ENCODE peak calls at places on chromosomes 6 and 20, in nine cellular contexts. S is HepG2, X is pancreas, E is heart left ventricle, U is adrenal gland, G is psoas muscle, N is aorta, O is tibial artery, V is neural progenitor cell. H is an unnamed sample.

GRCh38 chr20:38229376-38230252 is 30.9 kb downstream of the KIAA1755 start:
- DNase-seq in S (peak; percentile 54), X (no peak), E (no peak), U (no peak), G (no peak), N (no peak), O (no peak), V (peak; percentile 46), H (no peak)

GRCh38 chr20:36173451-36173933 is 19.0 kb downstream of the EPB41L1 start:
- DNase-seq in S (no peak), X (no peak), E (no peak), U (peak; percentile 81), G (no peak), N (no peak), O (no peak), V (peak; percentile 94), H (no peak)

GRCh38 chr6:57013501-57013900 is 33.0 kb upstream of the KIAA1586 start:
- DNase-seq in S (no peak), X (no peak), E (no peak), U (no peak), G (no peak), N (no peak), O (no peak), V (no peak), H (no peak)

GRCh38 chr6:33318426-33319073 is 1.0 kb upstream of the ZBTB22 start:
- DNase-seq in S (no peak), X (no peak), E (no peak), U (no peak), G (no peak), N (no peak), O (no peak), V (no peak), H (no peak)

GRCh38 chr6:72182337-72183246 is 296.2 kb downstream of the RIMS1 start:
- DNase-seq in S (no peak), X (peak; percentile 93), E (no peak), U (no peak), G (peak; percentile 52), N (no peak), O (no peak), V (peak; percentile 85), H (no peak)

GRCh38 chr6:3549314-3549940 is 92.6 kb upstream of the SLC22A23 start:
- DNase-seq in S (no peak), X (no peak), E (no peak), U (no peak), G (no peak), N (no peak), O (no peak), V (no peak), H (no peak)

GRCh38 chr6:87714093-87714809 is 12.2 kb upstream of the AKIRIN2 start:
- DNase-seq in S (no peak), X (no peak), E (no peak), U (no peak), G (no peak), N (no peak), O (no peak), V (no peak), H (no peak)

GRCh38 chr6:49551126-49551865 is 828 bp downstream of the C6orf141 start:
- DNase-seq in S (no peak), X (peak; percentile 49), E (no peak), U (no peak), G (no peak), N (no peak), O (no peak), V (peak; percentile 90), H (no peak)

GRCh38 chr6:12992770-12993169 is 276.2 kb downstream of the PHACTR1 start:
- DNase-seq in S (no peak), X (no peak), E (no peak), U (no peak), G (no peak), N (no peak), O (no peak), V (no peak), H (no peak)

GRCh38 chr6:80674669-80675068 is 568.2 kb downstream of the BCKDHB start:
- DNase-seq in S (no peak), X (no peak), E (no peak), U (no peak), G (no peak), N (no peak), O (no peak), V (no peak), H (no peak)

GRCh38 chr20:57947421-57948176 is 237.8 kb upstream of the PMEPA1 start:
- DNase-seq in S (no peak), X (no peak), E (no peak), U (no peak), G (no peak), N (no peak), O (no peak), V (no peak), H (no peak)

GRCh38 chr6:13794184-13794583 is 20.2 kb downstream of the MCUR1 start:
- DNase-seq in S (no peak), X (no peak), E (no peak), U (no peak), G (no peak), N (no peak), O (no peak), V (no peak), H (no peak)

GRCh38 chr6:17031961-17032360 is 69.9 kb upstream of the STMND1 start:
- DNase-seq in S (no peak), X (no peak), E (peak; percentile 65), U (no peak), G (no peak), N (peak; percentile 49), O (no peak), V (no peak), H (no peak)

GRCh38 chr6:43016166-43016915 is 2.3 kb downstream of the KLHDC3 start:
- DNase-seq in S (no peak), X (no peak), E (no peak), U (no peak), G (peak; percentile 69), N (no peak), O (no peak), V (peak; percentile 33), H (no peak)

GRCh38 chr6:168037242-168037641 is 39.8 kb downstream of the KIF25 start:
- DNase-seq in S (peak; percentile 28), X (no peak), E (no peak), U (no peak), G (no peak), N (no peak), O (no peak), V (peak; percentile 43), H (no peak)

GRCh38 chr20:40008177-40008576 is 680.9 kb downstream of the MAFB start:
- DNase-seq in S (no peak), X (no peak), E (no peak), U (no peak), G (peak; percentile 25), N (no peak), O (no peak), V (no peak), H (no peak)

GRCh38 chr6:167703781-167704180 is 122.9 kb upstream of the AFDN start:
- DNase-seq in S (no peak), X (no peak), E (no peak), U (peak; percentile 6), G (no peak), N (no peak), O (no peak), V (no peak), H (no peak)

GRCh38 chr20:44115762-44116644 is 71.0 kb downstream of the JPH2 start:
- DNase-seq in S (no peak), X (no peak), E (no peak), U (no peak), G (no peak), N (no peak), O (no peak), V (no peak), H (no peak)

DNA sequence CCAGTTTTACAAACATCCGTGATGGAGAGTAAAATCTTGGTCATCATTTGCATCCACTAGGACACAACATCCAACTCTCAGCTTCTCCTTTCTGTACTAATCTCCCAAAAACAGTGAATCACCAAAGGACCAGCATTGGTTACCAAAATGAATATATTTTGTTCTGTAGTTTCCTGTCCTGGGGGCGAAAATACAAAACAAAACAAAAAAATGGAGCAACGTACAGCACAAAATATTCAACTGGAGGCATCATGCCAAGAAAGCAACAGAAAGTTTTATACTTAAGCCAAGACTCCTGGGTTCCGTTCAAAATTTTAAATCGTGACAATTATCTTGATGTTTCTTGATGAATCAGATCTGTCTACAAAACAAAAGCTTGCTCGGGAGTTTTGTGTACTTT is 126.6 kb upstream of the CCDC28A start:
- DNase-seq in S (no peak), X (no peak), E (no peak), U (no peak), G (no peak), N (no peak), O (no peak), V (no peak), H (no peak)
- H3K27ac ChIP-seq in S (no peak overlapping the region), X (no peak overlapping the region), E (no peak overlapping the region), U (no peak overlapping the region), G (no peak overlapping the region), N (no peak overlapping the region), O (no peak overlapping the region), V (no peak overlapping the region), H (no peak overlapping the region)

GRCh38 chr6:148345578-148345977 is 2.9 kb downstream of the SASH1 start:
- DNase-seq in S (no peak), X (no peak), E (no peak), U (no peak), G (no peak), N (no peak), O (no peak), V (no peak), H (no peak)
- H3K27ac ChIP-seq in S (no peak overlapping the region), X (no peak overlapping the region), E (peak overlapping the region; percentile 38), U (no peak overlapping the region), G (peak overlapping the region; percentile 36), N (peak overlapping the region; percentile 51), O (peak overlapping the region; percentile 91), V (no peak overlapping the region), H (no peak overlapping the region)

DNA sequence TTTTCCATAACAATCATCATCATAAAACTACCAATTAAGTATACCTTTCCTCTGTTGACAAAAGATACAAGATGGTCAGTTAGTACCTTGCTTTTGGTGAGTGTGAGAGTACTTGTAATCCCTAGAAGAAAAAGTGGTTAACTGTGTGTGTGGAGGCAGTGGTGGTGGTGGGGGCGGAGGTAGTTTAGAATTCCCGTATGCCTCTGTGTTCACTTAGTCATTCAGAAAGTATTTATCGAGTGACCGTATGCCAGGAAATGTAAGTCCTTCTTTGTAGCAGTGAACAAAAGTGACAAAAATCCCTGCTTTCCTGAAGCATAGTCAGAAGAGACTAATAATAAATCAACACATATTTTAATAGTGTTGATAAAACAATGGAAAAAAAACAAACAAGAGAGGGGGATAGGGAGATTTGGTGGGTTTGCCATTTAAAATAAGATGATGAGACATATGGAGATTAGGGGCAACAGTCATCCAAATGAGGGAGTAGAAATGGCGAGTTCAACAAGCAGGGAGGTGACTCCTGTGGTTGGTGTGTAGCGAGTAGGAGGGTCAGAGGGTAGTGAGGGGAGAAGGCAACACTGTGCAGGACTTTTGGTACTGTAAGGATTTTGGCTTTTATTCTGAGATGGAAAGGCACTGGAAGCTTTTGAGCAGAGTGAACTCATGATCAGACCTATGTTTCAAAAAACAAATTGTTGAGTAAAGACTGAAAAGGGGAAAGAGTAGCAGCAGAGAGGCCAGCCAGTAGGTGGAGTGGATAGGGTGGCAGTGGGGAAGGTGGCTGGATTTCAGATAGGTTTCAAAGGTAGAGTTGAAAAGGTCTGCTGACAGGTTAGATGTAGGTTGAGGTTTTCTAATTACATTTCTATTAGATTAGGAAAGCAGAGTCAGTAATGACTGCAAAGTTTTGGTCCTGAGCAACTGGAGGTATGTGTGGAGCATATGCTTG is 40.3 kb upstream of the SIM1 start:
- DNase-seq in S (no peak), X (no peak), E (no peak), U (no peak), G (no peak), N (peak; percentile 63), O (no peak), V (no peak), H (no peak)
- H3K27ac ChIP-seq in S (no peak overlapping the region), X (no peak overlapping the region), E (no peak overlapping the region), U (no peak overlapping the region), G (no peak overlapping the region), N (peak overlapping the region; percentile 98), O (peak overlapping the region; percentile 54), V (no peak overlapping the region), H (no peak overlapping the region)

GRCh38 chr6:117494283-117494682 is 11.8 kb downstream of the DCBLD1 start:
- DNase-seq in S (no peak), X (no peak), E (no peak), U (no peak), G (no peak), N (no peak), O (no peak), V (no peak), H (no peak)
- H3K27ac ChIP-seq in S (no peak overlapping the region), X (peak overlapping the region; percentile 34), E (peak overlapping the region; percentile 34), U (no peak overlapping the region), G (no peak overlapping the region), N (no peak overlapping the region), O (no peak overlapping the region), V (no peak overlapping the region), H (peak overlapping the region; percentile 20)